ENCODE peak calls at places on chromosomes 5 and 9, in four cellular contexts. C, A, F and P are unnamed samples.

GRCh38 chr5:147400836-147401235 is 109.0 kb downstream of the DPYSL3 start:
- DNase-seq in F (no peak), A (no peak), C (no peak), P (no peak)

GRCh38 chr5:74938250-74938649 is 72.1 kb upstream of the FAM169A start:
- DNase-seq in F (no peak), A (no peak), C (no peak), P (no peak)

GRCh38 chr9:76373173-76373771 is 21.0 kb downstream of the RFK start:
- DNase-seq in C (no peak), A (no peak), F (no peak), P (no peak)

GRCh38 chr9:121673576-121673975 is 22.1 kb downstream of the DAB2IP start:
- DNase-seq in F (peak), A (no peak), C (no peak), P (no peak)

GRCh38 chr9:119420263-119420662 is 51.0 kb upstream of the BRINP1 start:
- DNase-seq in A (no peak), C (no peak), F (no peak), P (no peak)

GRCh38 chr5:68057186-68057585 is 158.4 kb upstream of the PIK3R1 start:
- DNase-seq in C (no peak), F (no peak), A (no peak), P (no peak)

GRCh38 chr5:97764700-97765099 is 581.7 kb upstream of the RIOK2 start:
- DNase-seq in A (no peak), C (no peak), F (no peak), P (no peak)

GRCh38 chr9:93107151-93107824 is 11.3 kb downstream of the CARD19 start:
- DNase-seq in F (peak), C (no peak), A (no peak), P (no peak)

GRCh38 chr5:175457466-175457865 is 13.5 kb upstream of the DRD1 start:
- DNase-seq in C (no peak), F (no peak), A (no peak), P (no peak)

DNA sequence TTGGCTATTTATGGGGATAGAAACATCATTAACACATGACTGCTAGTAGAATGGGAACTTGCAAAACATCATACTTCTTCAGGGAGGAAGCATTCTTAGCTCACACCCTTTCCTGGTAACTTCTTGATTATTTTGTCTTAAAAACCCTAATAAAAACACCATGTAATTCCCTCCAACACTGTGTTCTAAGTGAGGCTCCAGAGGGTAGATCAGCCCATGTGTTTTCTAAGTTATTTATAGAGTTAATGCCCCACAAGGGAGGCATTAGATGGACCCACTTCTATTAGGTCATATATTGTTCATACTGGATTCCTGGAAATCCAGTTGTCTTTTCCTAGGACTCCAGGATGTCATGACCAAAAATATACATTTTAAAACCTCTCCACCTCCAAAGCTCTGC is 95.8 kb downstream of the FOXD1 start:
- DNase-seq in F (no peak), A (no peak), C (no peak), P (no peak)
- TF ChIP-seq CTCF in F (no peak), A (no peak), C (no peak), P (no peak)

GRCh38 chr5:32794086-32794485 is 83.0 kb downstream of the NPR3 start:
- DNase-seq in F (no peak), C (no peak), A (peak), P (no peak)
- TF ChIP-seq CTCF in F (no peak), C (peak), A (peak), P (no peak)

GRCh38 chr5:102971693-102972293 is 148.1 kb downstream of the GIN1 start:
- DNase-seq in A (no peak), F (no peak), C (no peak), P (peak)
- TF ChIP-seq CTCF in A (peak), F (no peak), C (peak), P (peak)

GRCh38 chr9:131417264-131418142 is 23.6 kb downstream of the PRRC2B start:
- DNase-seq in A (no peak), F (no peak), C (no peak), P (peak)

GRCh38 chr9:131420913-131421312 is 27.0 kb downstream of the PRRC2B start:
- DNase-seq in A (no peak), F (no peak), C (no peak), P (no peak)

GRCh38 chr9:131418143-131419028 is 24.5 kb downstream of the PRRC2B start:
- DNase-seq in F (no peak), A (peak), C (no peak), P (no peak)

GRCh38 chr9:131419716-131420115 is 25.8 kb downstream of the PRRC2B start:
- DNase-seq in F (no peak), C (no peak), A (no peak), P (no peak)

GRCh38 chr9:131419029-131419614 is 25.2 kb downstream of the PRRC2B start:
- DNase-seq in C (no peak), A (no peak), F (no peak), P (no peak)
- TF ChIP-seq CTCF in C (no peak), A (no peak), F (no peak), P (no peak)

GRCh38 chr9:133133680-133134418 is 12.8 kb upstream of the RALGDS start:
- DNase-seq in F (peak), A (peak), C (no peak), P (peak)
- TF ChIP-seq CTCF in F (no peak), A (no peak), C (no peak), P (no peak)

GRCh38 chr9:37104183-37104889 is 16.0 kb upstream of the ZCCHC7 start:
- DNase-seq in F (no peak), A (no peak), C (no peak), P (no peak)

GRCh38 chr9:37100750-37101149 is 19.6 kb upstream of the ZCCHC7 start:
- DNase-seq in C (no peak), A (no peak), F (no peak), P (no peak)

GRCh38 chr9:37105169-37105750 is 15.1 kb upstream of the ZCCHC7 start:
- DNase-seq in A (no peak), C (no peak), F (no peak), P (no peak)

GRCh38 chr9:37100317-37100716 is 20.1 kb upstream of the ZCCHC7 start:
- DNase-seq in C (no peak), F (no peak), A (no peak), P (no peak)

DNA sequence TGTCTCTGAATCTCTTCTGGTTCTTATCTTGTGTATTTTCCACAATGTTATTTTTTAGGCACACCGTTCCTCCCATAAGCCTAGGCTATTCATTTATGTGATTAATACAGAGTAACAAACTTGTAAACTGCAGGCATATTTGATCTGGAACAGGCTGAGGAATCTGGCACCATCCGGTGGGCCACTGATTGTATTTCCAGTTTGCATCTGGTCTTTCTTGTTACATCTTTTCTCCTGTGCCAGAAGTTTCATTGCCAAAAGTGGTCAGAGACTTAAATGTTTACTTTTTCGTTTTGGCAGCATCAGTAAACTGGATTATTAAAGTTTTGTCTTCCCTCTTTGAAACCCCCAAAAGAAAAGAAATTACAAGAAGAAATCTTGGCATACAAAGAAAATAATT is 17.9 kb upstream of the ZCCHC7 start:
- DNase-seq in A (no peak), C (no peak), F (no peak), P (no peak)
- TF ChIP-seq CTCF in A (no peak), C (no peak), F (no peak), P (no peak)

DNA sequence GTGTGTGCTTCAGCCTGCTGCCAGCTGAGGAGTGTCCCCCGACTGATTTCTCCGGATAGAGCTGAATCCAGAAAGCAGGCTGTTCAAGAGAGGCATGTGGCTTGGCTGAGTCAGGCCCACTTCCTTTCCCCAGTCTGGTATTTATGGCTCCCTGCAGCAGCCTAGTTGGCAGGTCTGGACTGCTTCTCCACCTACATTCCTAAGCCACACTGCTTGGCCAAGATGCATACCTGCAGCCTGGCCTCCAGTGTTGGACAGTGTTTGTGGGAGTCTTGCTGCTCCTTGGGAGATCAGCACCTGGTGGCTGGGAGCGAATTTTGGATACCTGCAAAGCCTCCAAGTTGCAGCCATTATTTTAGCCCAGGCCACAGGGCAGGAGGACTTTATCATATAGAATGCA is 670.8 kb downstream of the ACTL7B start:
- DNase-seq in F (no peak), C (no peak), A (no peak), P (no peak)
- TF ChIP-seq CTCF in F (no peak), C (no peak), A (no peak), P (no peak)

GRCh38 chr5:3531320-3531986 is 64.2 kb upstream of the IRX1 start:
- DNase-seq in C (no peak), F (no peak), A (peak), P (no peak)
- TF ChIP-seq CTCF in C (no peak), F (no peak), A (no peak), P (no peak)